ENCODE peak calls at places on chromosomes 12 and 14, in six cellular contexts. W is transverse colon, L is IMR-90, I is tibial nerve, A is body of pancreas, T is esophagus muscularis mucosa. N is an unnamed sample.

GRCh38 chr12:46557539-46558373 is 185.2 kb upstream of the SLC38A2 start:
- DNase-seq in I (no peak), T (no peak), W (no peak), A (no peak), L (peak), N (no peak)

GRCh38 chr12:22858849-22859569 is 234.0 kb downstream of the ETNK1 start:
- DNase-seq in I (no peak), A (no peak), L (peak), T (no peak), W (no peak), N (no peak)

GRCh38 chr14:100530270-100531072 is 56.7 kb downstream of the BEGAIN start:
- DNase-seq in A (peak), T (no peak), W (no peak), I (peak), L (no peak), N (no peak)

GRCh38 chr14:24597403-24597802 is 12.1 kb downstream of the GZMH start:
- DNase-seq in A (no peak), W (no peak), I (no peak), L (no peak), T (no peak), N (no peak)

GRCh38 chr12:6306599-6307220 is 3.8 kb upstream of the PLEKHG6 start:
- DNase-seq in A (no peak), T (no peak), I (no peak), L (no peak), W (no peak), N (no peak)

GRCh38 chr14:36690301-36691020 is 28.8 kb downstream of the PAX9 start:
- DNase-seq in L (peak), I (no peak), W (no peak), A (no peak), T (no peak), N (no peak)

GRCh38 chr12:13234045-13234641 is 37.6 kb downstream of the EMP1 start:
- DNase-seq in I (peak), T (peak), W (peak), A (peak), L (peak), N (peak)

GRCh38 chr12:15797818-15798217 is 8.6 kb upstream of the EPS8 start:
- DNase-seq in T (no peak), A (no peak), W (no peak), L (no peak), I (no peak), N (no peak)

GRCh38 chr12:89875225-89875624 is 166.6 kb upstream of the ATP2B1 start:
- DNase-seq in W (no peak), L (peak), I (no peak), A (no peak), T (no peak), N (no peak)

GRCh38 chr12:27361372-27361771 is 28.7 kb downstream of the BMAL2 start:
- DNase-seq in A (no peak), W (no peak), I (no peak), L (peak), T (no peak), N (no peak)

GRCh38 chr12:124532331-124532750 is 35.1 kb downstream of the NCOR2 start:
- DNase-seq in L (no peak), A (no peak), I (no peak), T (no peak), W (no peak), N (no peak)

GRCh38 chr12:25051583-25052190 is 102.8 kb upstream of the BCAT1 start:
- DNase-seq in L (no peak), I (no peak), T (no peak), A (no peak), W (peak), N (no peak)

GRCh38 chr14:55220230-55220629 is 28.8 kb upstream of the DLGAP5 start:
- DNase-seq in L (no peak), W (no peak), I (no peak), A (no peak), T (no peak), N (peak)

GRCh38 chr14:76307786-76308780 is 67.9 kb upstream of the ESRRB start:
- DNase-seq in A (no peak), L (no peak), T (peak), W (no peak), I (no peak), N (no peak)

GRCh38 chr12:128455849-128456248 is 188.9 kb downstream of the TMEM132C start:
- DNase-seq in A (no peak), W (no peak), T (no peak), L (no peak), I (no peak), N (no peak)

GRCh38 chr14:99687284-99688209 is 3.4 kb downstream of the CYP46A1 start:
- DNase-seq in T (no peak), L (no peak), A (no peak), W (no peak), I (no peak), N (no peak)

GRCh38 chr12:5375547-5376295 is 56.2 kb upstream of the NTF3 start:
- DNase-seq in A (no peak), T (peak), I (no peak), W (no peak), L (no peak), N (no peak)

GRCh38 chr12:24008166-24008565 is 58.7 kb upstream of the SOX5 start:
- DNase-seq in I (no peak), T (no peak), W (no peak), L (no peak), A (no peak), N (no peak)

GRCh38 chr14:101077511-101078074 is 174.1 kb upstream of the RTL1 start:
- DNase-seq in W (no peak), I (no peak), T (peak), A (no peak), L (peak), N (peak)

GRCh38 chr14:32654106-32654505 is 284.6 kb upstream of the NPAS3 start:
- DNase-seq in A (no peak), W (no peak), T (no peak), I (no peak), L (no peak), N (no peak)

GRCh38 chr12:21456291-21456780 is 18.9 kb downstream of the PYROXD1 start:
- DNase-seq in W (no peak), T (no peak), L (no peak), A (no peak), I (no peak), N (no peak)

GRCh38 chr12:100753837-100754236 is 40.7 kb upstream of the ANO4 start:
- DNase-seq in A (no peak), L (peak), T (no peak), I (no peak), W (no peak), N (no peak)

GRCh38 chr12:103965590-103966407 is at the start of gene TDG:
- DNase-seq in T (peak), I (peak), A (peak), L (peak), W (peak), N (peak)

GRCh38 chr12:68368332-68368731 is 36.2 kb upstream of the MDM1 start:
- DNase-seq in I (no peak), W (no peak), L (no peak), A (no peak), T (peak), N (no peak)

GRCh38 chr12:55931317-55931779 is 386 bp downstream of the DGKA start:
- DNase-seq in W (peak), T (no peak), A (no peak), L (no peak), I (no peak), N (no peak)

GRCh38 chr12:130083746-130084145 is 78.5 kb upstream of the FZD10 start:
- DNase-seq in L (no peak), W (no peak), A (no peak), I (no peak), T (no peak), N (no peak)

GRCh38 chr12:7439579-7440505 is 4.1 kb downstream of the CD163L1 start:
- DNase-seq in I (no peak), W (peak), L (peak), T (no peak), A (peak), N (peak)

GRCh38 chr14:65906948-65907347 is 494.4 kb downstream of the FUT8 start:
- DNase-seq in L (no peak), I (no peak), T (no peak), W (no peak), A (no peak), N (no peak)

GRCh38 chr12:5272061-5272820 is 159.7 kb upstream of the NTF3 start:
- DNase-seq in T (no peak), A (no peak), L (no peak), I (no peak), W (no peak), N (no peak)

GRCh38 chr12:55631743-55632142 is 4.9 kb upstream of the OR10P1 start:
- DNase-seq in I (no peak), W (no peak), A (no peak), L (no peak), T (no peak), N (no peak)

GRCh38 chr12:64824500-64825142 is at the start of gene TBC1D30:
- DNase-seq in A (no peak), I (no peak), W (no peak), T (peak), L (peak), N (no peak)

GRCh38 chr12:69330475-69331473 is 17.4 kb upstream of the LYZ start:
- DNase-seq in I (no peak), W (peak), T (no peak), A (peak), L (peak), N (no peak)

GRCh38 chr12:39224971-39225370 is 217.9 kb downstream of the KIF21A start:
- DNase-seq in T (no peak), W (no peak), I (no peak), A (no peak), L (no peak), N (no peak)
- H3K27ac ChIP-seq in T (no peak), W (no peak), I (no peak), A (no peak), L (no peak), N (no peak)

DNA sequence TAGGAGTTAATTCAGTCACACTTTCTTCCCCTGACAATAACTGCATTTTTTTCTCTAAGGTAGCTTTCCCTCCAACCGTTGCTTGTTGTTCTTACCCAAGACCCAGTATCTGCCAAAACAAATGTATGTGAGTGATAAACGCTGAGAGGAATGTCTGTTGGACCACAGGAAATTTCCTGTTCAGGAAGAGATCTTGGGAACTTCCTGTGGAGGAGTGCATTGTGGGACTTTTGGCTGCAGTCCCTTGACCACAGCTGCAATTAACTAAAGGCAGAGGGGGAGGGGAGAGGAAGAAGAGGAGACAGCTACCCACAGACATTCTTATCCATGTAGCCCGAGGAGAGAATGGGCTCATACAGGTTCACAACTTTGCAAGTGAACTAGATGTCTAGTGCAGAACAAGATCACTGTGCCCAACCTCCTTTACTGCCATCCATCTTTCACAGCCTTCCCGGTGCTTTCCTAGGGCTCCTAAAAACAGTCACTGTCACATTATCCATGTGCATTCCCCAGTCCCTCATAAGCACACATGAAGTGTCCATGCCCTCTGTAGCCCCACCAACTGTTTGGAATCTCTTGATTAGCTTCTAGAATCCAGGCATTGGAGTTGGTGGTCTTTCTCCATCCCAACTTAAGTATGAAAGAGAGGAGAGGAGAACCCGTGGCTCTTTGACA is 149.5 kb downstream of the ETV6 start:
- DNase-seq in A (no peak), I (no peak), T (no peak), W (no peak), L (peak), N (no peak)
- H3K4me3 ChIP-seq in A (no peak), I (no peak), T (no peak), W (no peak), L (no peak), N (no peak)

DNA sequence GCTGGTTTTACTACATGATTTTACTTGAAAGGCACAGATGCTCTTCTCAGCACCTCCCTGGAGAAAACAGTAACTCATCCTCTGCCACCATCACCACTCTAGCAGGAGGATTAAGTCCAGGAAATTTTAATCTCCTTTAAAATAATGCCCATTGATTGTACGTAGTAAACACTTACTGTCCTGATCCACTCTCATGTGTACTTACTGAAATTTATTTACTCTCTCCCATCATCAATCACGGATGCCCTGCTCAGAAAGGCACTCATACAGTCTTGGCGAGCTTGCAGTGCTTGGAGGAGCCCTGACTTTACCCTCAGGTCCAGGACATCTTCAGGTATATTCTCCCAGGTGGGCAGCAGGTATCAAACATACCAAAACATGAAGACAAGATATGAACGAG is 239.9 kb upstream of the EGLN3 start:
- DNase-seq in I (no peak), T (no peak), L (no peak), W (no peak), A (no peak), N (no peak)
- TF ChIP-seq POLR2A in I (no peak), T (no peak), L (no peak), W (no peak), A (no peak), N (no peak)

DNA sequence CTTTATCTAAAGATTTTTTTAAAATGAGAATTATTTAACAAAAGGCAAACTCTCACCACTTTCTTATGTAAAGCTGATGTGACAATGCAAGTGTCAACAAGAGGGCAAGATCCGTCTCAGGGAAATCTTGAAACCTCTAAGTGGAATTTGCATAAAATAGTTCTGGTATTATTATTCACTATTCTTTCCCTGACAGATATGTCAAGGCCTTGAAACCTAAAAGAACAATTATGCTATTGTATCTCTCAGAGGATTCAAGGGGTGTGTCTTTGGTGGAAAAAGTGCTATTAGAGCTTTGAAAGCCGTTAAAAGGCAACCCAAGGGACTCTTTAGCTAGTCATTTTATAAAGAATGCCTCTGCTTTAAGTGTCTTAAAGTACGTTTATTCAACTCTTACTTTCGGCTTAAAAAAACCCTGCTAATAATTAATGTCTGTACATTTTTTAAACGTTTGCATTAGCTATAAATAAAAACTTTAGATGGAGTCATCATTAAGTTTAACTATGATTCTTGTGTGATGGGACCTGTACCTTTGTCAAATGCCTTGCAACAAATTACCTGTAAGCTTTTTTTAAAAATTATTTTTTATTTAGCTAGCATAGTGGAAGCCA is 585.5 kb downstream of the VRK1 start:
- DNase-seq in T (no peak), I (no peak), W (no peak), L (no peak), A (no peak), N (no peak)
- H3K27ac ChIP-seq in T (no peak), I (no peak), W (no peak), L (no peak), A (no peak), N (no peak)

GRCh38 chr12:94386422-94386821 is 73.2 kb downstream of the CEP83 start:
- DNase-seq in I (peak), T (no peak), A (peak), L (peak), W (no peak), N (peak)

DNA sequence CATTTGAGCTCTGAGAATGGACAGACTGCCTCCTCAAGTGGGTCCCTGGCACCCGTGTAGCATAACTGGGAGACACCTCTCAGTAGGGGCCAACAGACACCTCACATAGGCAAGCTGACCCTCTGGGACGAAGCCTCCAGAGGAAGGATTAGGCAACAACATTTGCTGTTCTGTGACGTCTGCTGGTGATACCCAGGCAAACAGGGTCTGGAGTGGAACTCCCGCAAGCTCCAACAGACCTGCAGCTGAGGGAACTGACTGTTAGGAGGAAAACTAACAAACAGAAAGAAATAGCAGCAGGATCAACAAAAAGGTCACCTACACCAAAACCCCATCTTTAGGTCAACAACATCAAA is 69.6 kb downstream of the CEP83 start:
- DNase-seq in L (no peak), A (no peak), T (no peak), I (no peak), W (no peak), N (no peak)
- H3K4me3 ChIP-seq in L (no peak), A (no peak), T (no peak), I (no peak), W (no peak), N (no peak)

N was measured in adrenal gland.